ENCODE peak calls at places on chromosomes 12 and 14, in six cellular contexts. I is transverse colon, B is GM12891, W is IMR-90, X is A549, O is ovary. D is an unnamed sample.

GRCh38 chr12:131223171-131223761 is 269.6 kb downstream of the ADGRD1 start:
- DNase-seq in I (no peak), X (no peak), W (no peak), O (no peak), B (no peak), D (no peak)

GRCh38 chr14:33711761-33712160 is 239.1 kb downstream of the EGLN3 start:
- DNase-seq in W (no peak), O (no peak), I (no peak), X (no peak), B (no peak), D (no peak)

GRCh38 chr12:31859232-31859977 is 99.8 kb upstream of the RESF1 start:
- DNase-seq in O (no peak), B (no peak), X (no peak), W (no peak), I (peak), D (no peak)

GRCh38 chr12:124387510-124387855 is 92.6 kb downstream of the RFLNA start:
- DNase-seq in B (no peak), O (peak), X (no peak), W (no peak), I (no peak), D (no peak)

GRCh38 chr12:87120440-87120839 is 864.2 kb upstream of the MGAT4C start:
- DNase-seq in O (no peak), B (no peak), I (no peak), W (peak), X (peak), D (no peak)

GRCh38 chr14:91108941-91109611 is 4.8 kb upstream of the DGLUCY start:
- DNase-seq in I (peak), X (no peak), B (no peak), W (no peak), O (no peak), D (no peak)

GRCh38 chr12:77064891-77065360 is 443 bp downstream of the E2F7 start:
- DNase-seq in B (no peak), I (no peak), W (no peak), X (no peak), O (no peak), D (peak)

GRCh38 chr14:50620341-50620740 is 47.8 kb downstream of the SAV1 start:
- DNase-seq in I (no peak), W (peak), B (no peak), O (no peak), X (no peak), D (no peak)

GRCh38 chr12:9273276-9273675 is 65.1 kb upstream of the PZP start:
- DNase-seq in B (no peak), W (peak), X (no peak), O (no peak), I (no peak), D (no peak)

GRCh38 chr14:95316826-95317225 is 2.9 kb downstream of the CLMN start:
- DNase-seq in X (no peak), B (no peak), W (no peak), I (no peak), O (no peak), D (no peak)

GRCh38 chr14:25090716-25091454 is 40.9 kb upstream of the STXBP6 start:
- DNase-seq in W (peak), X (peak), B (no peak), O (no peak), I (peak), D (peak)

GRCh38 chr14:77830692-77831091 is 30.8 kb downstream of the ADCK1 start:
- DNase-seq in B (no peak), X (no peak), W (no peak), I (no peak), O (no peak), D (no peak)

GRCh38 chr14:31677630-31678029 is 116.4 kb downstream of the NUBPL start:
- DNase-seq in B (no peak), I (no peak), X (no peak), W (no peak), O (no peak), D (no peak)

GRCh38 chr12:104958946-104959841 is 1.1 kb upstream of the SLC41A2 start:
- DNase-seq in W (peak), X (no peak), O (peak), B (no peak), I (no peak), D (peak)

GRCh38 chr12:45914090-45914489 is 76.3 kb downstream of the SCAF11 start:
- DNase-seq in O (no peak), I (no peak), W (peak), X (peak), B (no peak), D (peak)

GRCh38 chr12:44709166-44709565 is 166.9 kb downstream of the NELL2 start:
- DNase-seq in I (no peak), B (no peak), X (no peak), O (no peak), W (no peak), D (no peak)

GRCh38 chr12:54056110-54056509 is 2.5 kb downstream of the HOXC4 start:
- DNase-seq in O (no peak), X (no peak), I (no peak), W (no peak), B (no peak), D (no peak)

GRCh38 chr14:24241829-24242443 is 487 bp downstream of the TINF2 start:
- DNase-seq in W (peak), I (peak), X (no peak), O (peak), B (peak), D (peak)

GRCh38 chr12:6946920-6947374 is 3.1 kb downstream of the C12orf57 start:
- DNase-seq in X (no peak), B (no peak), W (no peak), I (no peak), O (no peak), D (no peak)

GRCh38 chr12:6947615-6948014 is 3.5 kb upstream of the PTPN6 start:
- DNase-seq in W (no peak), I (no peak), O (no peak), B (no peak), X (no peak), D (no peak)

GRCh38 chr12:6945613-6946012 is 1.8 kb downstream of the C12orf57 start:
- DNase-seq in W (no peak), X (no peak), I (no peak), O (no peak), B (no peak), D (no peak)

GRCh38 chr12:6944381-6945186 is 762 bp downstream of the C12orf57 start:
- DNase-seq in B (peak), W (peak), X (peak), O (peak), I (peak), D (peak)

GRCh38 chr12:6946033-6946919 is 2.5 kb downstream of the C12orf57 start:
- DNase-seq in B (no peak), I (peak), O (peak), W (no peak), X (peak), D (no peak)
- TF ChIP-seq POLR2A in B (peak), I (peak), O (no peak), W (no peak), X (peak), D (no peak)

DNA sequence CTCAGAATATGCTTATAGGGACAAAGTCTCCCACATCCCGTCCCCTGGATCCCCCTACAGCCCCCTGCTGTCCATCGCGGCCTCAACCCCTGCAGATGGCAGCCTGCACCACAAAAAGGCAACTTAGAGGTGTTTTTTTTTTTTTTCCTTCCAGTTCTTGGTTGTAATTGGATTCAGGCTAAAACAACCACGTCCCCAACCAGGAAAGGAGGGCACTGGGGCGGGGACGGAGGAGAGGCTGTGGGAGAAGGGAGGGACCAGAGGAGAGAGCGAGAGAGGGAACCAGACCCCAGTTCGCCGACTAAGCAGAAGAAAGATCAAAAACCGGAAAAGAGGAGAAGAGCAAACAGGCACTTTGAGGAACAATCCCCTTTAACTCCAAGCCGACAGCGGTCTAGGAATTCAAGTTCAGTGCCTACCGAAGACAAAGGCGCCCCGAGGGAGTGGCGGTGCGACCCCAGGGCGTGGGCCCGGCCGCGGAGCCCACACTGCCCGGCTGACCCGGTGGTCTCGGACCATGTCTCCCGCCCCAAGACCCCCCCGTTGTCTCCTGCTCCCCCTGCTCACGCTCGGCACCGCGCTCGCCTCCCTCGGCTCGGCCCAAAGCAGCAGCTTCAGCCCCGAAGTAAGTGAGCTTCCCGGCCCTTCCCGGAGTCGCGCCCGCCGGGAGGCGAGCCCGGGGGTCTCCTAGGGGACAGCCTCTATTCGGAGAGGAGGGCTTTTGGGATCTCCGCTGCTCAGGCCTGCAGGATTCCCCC is at the start of gene MMP14:
- DNase-seq in B (no peak), W (peak), X (no peak), I (peak), O (peak), D (no peak)
- TF ChIP-seq POLR2A in B (no peak), W (peak), X (no peak), I (peak), O (peak), D (peak)

GRCh38 chr12:71704920-71705319 is 19.0 kb downstream of the TMEM19 start:
- DNase-seq in I (no peak), X (no peak), B (no peak), O (no peak), W (no peak), D (no peak)
- TF ChIP-seq POLR2A in I (no peak), X (no peak), B (no peak), O (no peak), W (no peak), D (no peak)

GRCh38 chr12:111366583-111366982 is 2.3 kb downstream of the PHETA1 start:
- DNase-seq in W (no peak), I (no peak), O (no peak), B (no peak), X (no peak), D (no peak)

GRCh38 chr12:111369496-111370220 is 763 bp upstream of the PHETA1 start:
- DNase-seq in O (no peak), I (no peak), B (no peak), X (no peak), W (no peak), D (no peak)

GRCh38 chr12:111368291-111368683 is 608 bp downstream of the PHETA1 start:
- DNase-seq in O (peak), B (no peak), X (no peak), W (no peak), I (peak), D (no peak)

GRCh38 chr12:111367661-111368221 is 1.2 kb downstream of the PHETA1 start:
- DNase-seq in B (no peak), X (peak), W (peak), O (no peak), I (peak), D (no peak)

DNA sequence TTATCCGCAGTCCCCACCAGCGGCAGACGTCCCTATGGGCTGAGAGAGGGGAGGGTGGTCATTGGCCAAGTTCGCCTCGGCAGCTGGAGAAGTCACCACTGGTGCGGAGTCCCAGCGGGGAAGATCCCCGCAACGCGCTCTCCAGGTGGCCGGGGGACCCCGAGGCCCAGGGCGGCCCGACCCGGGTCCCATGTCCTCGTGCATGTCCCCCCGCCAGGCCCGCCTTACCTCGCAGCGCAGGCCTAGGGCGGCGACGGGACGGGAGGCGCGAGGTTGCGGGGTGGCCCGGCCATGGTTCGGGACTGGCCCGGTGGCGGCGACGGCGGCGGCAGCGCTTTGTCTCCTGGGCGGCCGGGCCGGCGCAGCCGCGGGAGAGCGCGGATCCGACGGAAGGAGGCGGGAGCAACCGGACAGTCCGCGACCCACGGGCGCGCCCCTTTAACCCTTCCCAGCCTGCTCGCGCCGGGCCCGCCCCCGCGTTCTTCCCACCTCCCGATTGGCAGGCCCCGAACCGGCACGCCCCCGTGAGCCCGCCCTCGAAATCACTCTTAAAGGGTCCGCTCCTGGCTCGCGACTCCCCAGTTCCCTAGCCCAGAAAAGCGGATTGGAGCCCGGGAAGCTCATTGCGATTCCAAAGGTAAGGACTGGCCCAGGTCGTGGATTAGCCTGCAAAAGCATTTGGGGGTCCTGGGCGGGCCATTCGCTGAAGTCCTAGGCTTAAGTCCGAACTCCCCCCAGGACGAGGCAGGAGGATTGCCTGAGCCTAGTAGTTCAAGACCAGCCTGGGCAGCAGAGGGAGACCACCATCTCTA is at the start of gene PHETA1:
- DNase-seq in B (peak), O (peak), I (peak), X (peak), W (peak), D (peak)
- TF ChIP-seq POLR2A in B (no peak), O (peak), I (peak), X (peak), W (no peak), D (peak)

GRCh38 chr12:88303335-88303734 is 161.2 kb downstream of the TMTC3 start:
- DNase-seq in O (no peak), W (no peak), B (no peak), I (no peak), X (no peak), D (no peak)

GRCh38 chr12:88298761-88299242 is 156.7 kb downstream of the TMTC3 start:
- DNase-seq in O (no peak), X (peak), B (no peak), I (no peak), W (peak), D (no peak)

GRCh38 chr12:88300931-88301330 is 158.8 kb downstream of the TMTC3 start:
- DNase-seq in I (no peak), B (no peak), O (no peak), X (peak), W (peak), D (no peak)

GRCh38 chr12:88298014-88298682 is 156.0 kb downstream of the TMTC3 start:
- DNase-seq in W (no peak), O (no peak), B (no peak), I (no peak), X (no peak), D (no peak)

GRCh38 chr12:88299567-88300101 is 157.5 kb downstream of the TMTC3 start:
- DNase-seq in B (peak), O (no peak), X (peak), W (peak), I (no peak), D (peak)
- TF ChIP-seq POLR2A in B (no peak), O (no peak), X (no peak), W (peak), I (no peak), D (no peak)

GRCh38 chr14:101929096-101929495 is 35.3 kb upstream of the DYNC1H1 start:
- DNase-seq in I (no peak), W (no peak), X (no peak), B (no peak), O (peak), D (no peak)
- TF ChIP-seq POLR2A in I (no peak), W (no peak), X (no peak), B (no peak), O (no peak), D (no peak)

GRCh38 chr14:65102441-65103149 is at the start of gene MAX:
- DNase-seq in I (peak), X (peak), O (peak), B (peak), W (peak), D (peak)
- TF ChIP-seq POLR2A in I (peak), X (peak), O (peak), B (peak), W (peak), D (peak)